ENCODE peak calls at places on chromosome X, in six cellular contexts. One of them, this sample, is unnamed.

GRCh38 chrX:139554367-139554766 is 23.8 kb downstream of the F9 start:
- DNase-seq in PC-3: no peak
- DNase-seq in AG10803: no peak
- DNase-seq in GM20000: no peak
- DNase-seq in mammary epithelial cell: no peak
- DNase-seq in upper lobe of right lung: no peak
- DNase-seq in this sample: peak; percentile 17

GRCh38 chrX:40189018-40189417 is 91.3 kb upstream of the BCOR start:
- DNase-seq in PC-3: no peak
- DNase-seq in AG10803: peak; percentile 53
- DNase-seq in GM20000: no peak
- DNase-seq in mammary epithelial cell: no peak
- DNase-seq in upper lobe of right lung: no peak
- DNase-seq in this sample: no peak

GRCh38 chrX:110061138-110061537 is 58.2 kb downstream of the TMEM164 start:
- DNase-seq in PC-3: no peak
- DNase-seq in AG10803: no peak
- DNase-seq in GM20000: no peak
- DNase-seq in mammary epithelial cell: no peak
- DNase-seq in upper lobe of right lung: no peak
- DNase-seq in this sample: no peak

GRCh38 chrX:29872831-29873230 is 342.5 kb upstream of the MAGEB2 start:
- DNase-seq in PC-3: no peak
- DNase-seq in AG10803: no peak
- DNase-seq in GM20000: no peak
- DNase-seq in mammary epithelial cell: no peak
- DNase-seq in upper lobe of right lung: no peak
- DNase-seq in this sample: no peak

GRCh38 chrX:8815460-8816065 is 14.4 kb upstream of the FAM9A start:
- DNase-seq in PC-3: peak; percentile 82
- DNase-seq in AG10803: peak; percentile 21
- DNase-seq in GM20000: peak; percentile 24
- DNase-seq in mammary epithelial cell: peak; percentile 33
- DNase-seq in upper lobe of right lung: no peak
- DNase-seq in this sample: peak; percentile 32

GRCh38 chrX:70255452-70255851 is 4.6 kb downstream of the P2RY4 start:
- DNase-seq in PC-3: no peak
- DNase-seq in AG10803: no peak
- DNase-seq in GM20000: no peak
- DNase-seq in mammary epithelial cell: no peak
- DNase-seq in upper lobe of right lung: no peak
- DNase-seq in this sample: no peak

GRCh38 chrX:123189318-123189717 is 5.2 kb downstream of the GRIA3 start:
- DNase-seq in PC-3: no peak
- DNase-seq in AG10803: no peak
- DNase-seq in GM20000: no peak
- DNase-seq in mammary epithelial cell: no peak
- DNase-seq in upper lobe of right lung: no peak
- DNase-seq in this sample: no peak

GRCh38 chrX:106177982-106178321 is 9.8 kb downstream of the PWWP3B start:
- DNase-seq in PC-3: no peak
- DNase-seq in AG10803: no peak
- DNase-seq in GM20000: no peak
- DNase-seq in mammary epithelial cell: no peak
- DNase-seq in upper lobe of right lung: no peak
- DNase-seq in this sample: no peak

GRCh38 chrX:50204364-50204899 is at the start of gene CCNB3:
- DNase-seq in PC-3: peak; percentile 67
- DNase-seq in AG10803: peak; percentile 68
- DNase-seq in GM20000: peak; percentile 59
- DNase-seq in mammary epithelial cell: peak; percentile 70
- DNase-seq in upper lobe of right lung: peak; percentile 85
- DNase-seq in this sample: peak; percentile 73

GRCh38 chrX:38664285-38664684 is 102.9 kb downstream of the TSPAN7 start:
- DNase-seq in PC-3: peak; percentile 56
- DNase-seq in AG10803: peak; percentile 36
- DNase-seq in GM20000: no peak
- DNase-seq in mammary epithelial cell: peak; percentile 25
- DNase-seq in upper lobe of right lung: no peak
- DNase-seq in this sample: peak; percentile 12

GRCh38 chrX:102155806-102156179 is at the start of gene BEX5:
- DNase-seq in PC-3: peak; percentile 28
- DNase-seq in AG10803: peak; percentile 1
- DNase-seq in GM20000: peak; percentile 27
- DNase-seq in mammary epithelial cell: no peak
- DNase-seq in upper lobe of right lung: peak; percentile 78
- DNase-seq in this sample: peak; percentile 50

GRCh38 chrX:140274761-140275525 is 229.9 kb downstream of the SOX3 start:
- DNase-seq in PC-3: peak; percentile 63
- DNase-seq in AG10803: peak; percentile 73
- DNase-seq in GM20000: no peak
- DNase-seq in mammary epithelial cell: peak; percentile 64
- DNase-seq in upper lobe of right lung: no peak
- DNase-seq in this sample: no peak

GRCh38 chrX:106467422-106467821 is 144.4 kb upstream of the RADX start:
- DNase-seq in PC-3: no peak
- DNase-seq in AG10803: no peak
- DNase-seq in GM20000: no peak
- DNase-seq in mammary epithelial cell: no peak
- DNase-seq in upper lobe of right lung: no peak
- DNase-seq in this sample: no peak

GRCh38 chrX:108537005-108537404 is 97.4 kb downstream of the COL4A5 start:
- DNase-seq in PC-3: peak; percentile 73
- DNase-seq in AG10803: peak; percentile 17
- DNase-seq in GM20000: peak; percentile 5
- DNase-seq in mammary epithelial cell: peak; percentile 29
- DNase-seq in upper lobe of right lung: no peak
- DNase-seq in this sample: peak; percentile 15

GRCh38 chrX:69216911-69217310 is 51.7 kb upstream of the PJA1 start:
- DNase-seq in PC-3: no peak
- DNase-seq in AG10803: peak; percentile 9
- DNase-seq in GM20000: no peak
- DNase-seq in mammary epithelial cell: no peak
- DNase-seq in upper lobe of right lung: peak; percentile 76
- DNase-seq in this sample: no peak

DNA sequence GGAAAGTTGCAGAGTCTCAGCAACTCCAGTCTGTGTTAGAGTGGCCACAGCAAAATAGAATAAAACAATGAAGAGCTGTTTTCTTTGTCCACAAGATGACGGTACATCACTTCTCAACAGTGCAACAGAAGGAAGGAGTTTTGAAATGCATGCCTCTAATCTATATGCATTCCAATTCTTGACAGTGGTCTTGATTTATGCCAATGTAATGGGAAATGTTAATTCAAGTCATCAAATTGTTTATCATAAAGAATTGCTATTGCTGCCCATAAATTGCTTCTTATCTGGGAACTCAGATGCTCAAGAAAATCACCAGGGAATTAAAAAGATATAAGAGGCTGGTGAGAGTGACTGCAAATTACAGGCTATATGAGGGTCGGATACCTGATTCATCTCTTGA is 195.5 kb upstream of the PRPS2 start:
- DNase-seq in PC-3: no peak
- DNase-seq in AG10803: no peak
- DNase-seq in GM20000: no peak
- DNase-seq in mammary epithelial cell: no peak
- DNase-seq in upper lobe of right lung: no peak
- DNase-seq in this sample: no peak
- TF ChIP-seq CTCF in PC-3: no peak
- TF ChIP-seq CTCF in AG10803: peak; percentile 12
- TF ChIP-seq CTCF in GM20000: no peak
- TF ChIP-seq CTCF in mammary epithelial cell: peak; percentile 35
- TF ChIP-seq CTCF in upper lobe of right lung: no peak
- TF ChIP-seq CTCF in this sample: no peak

GRCh38 chrX:1244164-1245076 is 24.2 kb upstream of the CSF2RA start:
- DNase-seq in PC-3: peak; percentile 6
- DNase-seq in AG10803: no peak
- DNase-seq in GM20000: no peak
- DNase-seq in mammary epithelial cell: no peak
- DNase-seq in upper lobe of right lung: no peak
- DNase-seq in this sample: peak; percentile 51
- TF ChIP-seq CTCF in PC-3: peak; percentile 32
- TF ChIP-seq CTCF in AG10803: no peak
- TF ChIP-seq CTCF in GM20000: no peak
- TF ChIP-seq CTCF in mammary epithelial cell: peak; percentile 3
- TF ChIP-seq CTCF in upper lobe of right lung: no peak
- TF ChIP-seq CTCF in this sample: peak; percentile 39

DNA sequence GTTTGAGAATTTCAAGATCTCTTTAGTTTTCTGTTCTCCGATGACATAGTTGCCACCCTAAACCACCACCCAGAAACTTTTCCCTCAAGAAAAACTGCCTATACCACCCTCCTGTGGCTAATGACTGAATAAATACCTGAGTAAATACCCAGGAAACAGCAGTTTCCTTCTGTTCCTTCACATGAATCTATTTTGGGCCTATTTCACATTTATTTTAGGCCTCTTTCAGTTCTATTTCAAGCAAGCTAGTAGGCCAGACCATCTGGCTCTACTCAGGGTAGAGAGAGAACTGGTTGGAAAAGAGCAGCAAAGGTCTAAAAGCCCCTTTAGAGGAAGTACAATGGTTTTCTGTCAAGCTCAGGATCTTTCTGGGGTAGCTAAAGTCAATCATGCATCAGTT is 23.4 kb downstream of the ARHGEF9 start:
- DNase-seq in PC-3: no peak
- DNase-seq in AG10803: no peak
- DNase-seq in GM20000: no peak
- DNase-seq in mammary epithelial cell: no peak
- DNase-seq in upper lobe of right lung: no peak
- DNase-seq in this sample: no peak
- TF ChIP-seq CTCF in PC-3: peak; percentile 29
- TF ChIP-seq CTCF in AG10803: no peak
- TF ChIP-seq CTCF in GM20000: no peak
- TF ChIP-seq CTCF in mammary epithelial cell: peak; percentile 23
- TF ChIP-seq CTCF in upper lobe of right lung: peak; percentile 20
- TF ChIP-seq CTCF in this sample: peak; percentile 12

GRCh38 chrX:26295425-26295824 is 79.5 kb downstream of the MAGEB5 start:
- DNase-seq in PC-3: no peak
- DNase-seq in AG10803: no peak
- DNase-seq in GM20000: no peak
- DNase-seq in mammary epithelial cell: no peak
- DNase-seq in upper lobe of right lung: no peak
- DNase-seq in this sample: no peak
- TF ChIP-seq CTCF in PC-3: no peak
- TF ChIP-seq CTCF in AG10803: no peak
- TF ChIP-seq CTCF in GM20000: no peak
- TF ChIP-seq CTCF in mammary epithelial cell: no peak
- TF ChIP-seq CTCF in upper lobe of right lung: no peak
- TF ChIP-seq CTCF in this sample: no peak

GRCh38 chrX:48676106-48676892 is 7.3 kb upstream of the WAS start:
- DNase-seq in PC-3: peak; percentile 91
- DNase-seq in AG10803: peak; percentile 80
- DNase-seq in GM20000: peak; percentile 95
- DNase-seq in mammary epithelial cell: peak; percentile 80
- DNase-seq in upper lobe of right lung: peak; percentile 94
- DNase-seq in this sample: peak; percentile 94
- TF ChIP-seq CTCF in PC-3: no peak
- TF ChIP-seq CTCF in AG10803: no peak
- TF ChIP-seq CTCF in GM20000: no peak
- TF ChIP-seq CTCF in mammary epithelial cell: no peak
- TF ChIP-seq CTCF in upper lobe of right lung: no peak
- TF ChIP-seq CTCF in this sample: no peak

GRCh38 chrX:46796574-46797191 is 37.8 kb upstream of the SLC9A7 start:
- DNase-seq in PC-3: peak; percentile 86
- DNase-seq in AG10803: peak; percentile 70
- DNase-seq in GM20000: peak; percentile 46
- DNase-seq in mammary epithelial cell: peak; percentile 57
- DNase-seq in upper lobe of right lung: peak; percentile 85
- DNase-seq in this sample: peak; percentile 65
- TF ChIP-seq CTCF in PC-3: peak; percentile 88
- TF ChIP-seq CTCF in AG10803: peak; percentile 74
- TF ChIP-seq CTCF in GM20000: no peak
- TF ChIP-seq CTCF in mammary epithelial cell: peak; percentile 85
- TF ChIP-seq CTCF in upper lobe of right lung: peak; percentile 71
- TF ChIP-seq CTCF in this sample: peak; percentile 82

This sample was measured in GM13976.